ENCODE peak calls at places on chromosome 11, in nine cellular contexts. Q is stimulated activated naive CD4-positive, alpha-beta T cell; G is osteoblast; R is Kasumi-1; B is stimulated activated CD8-positive, alpha-beta memory T cell treated with anti-CD3 and anti-CD28 coated beads, Interleukin-4, amount 100 ng/mL, for 1 hour; Y is RPMI7951; U is activated gamma-delta T cell treated with Interleukin-2 at 50 U/mL for 16 hours; X is AG20443; F is CD4-positive, alpha-beta T cell. E is an unnamed sample.

GRCh38 chr11:46845740-46846509 is at the start of gene CKAP5:
- DNase-seq in Q (peak), G (peak), R (peak), B (peak), Y (peak), U (peak), X (peak), F (peak), E (peak)

GRCh38 chr11:129721685-129722084 is 94.0 kb upstream of the TMEM45B start:
- DNase-seq in Q (no peak), G (no peak), R (no peak), B (no peak), Y (no peak), U (no peak), X (no peak), F (no peak), E (no peak)

GRCh38 chr11:20360650-20361049 is 2.9 kb upstream of the HTATIP2 start:
- DNase-seq in Q (peak), G (peak), R (peak), B (no peak), Y (peak), U (no peak), X (no peak), F (no peak), E (peak)

GRCh38 chr11:45885921-45886721 is 670 bp downstream of the MAPK8IP1 start:
- DNase-seq in Q (no peak), G (peak), R (no peak), B (no peak), Y (no peak), U (no peak), X (no peak), F (no peak), E (no peak)

GRCh38 chr11:12472401-12473065 is 95.2 kb downstream of the PARVA start:
- DNase-seq in Q (no peak), G (no peak), R (no peak), B (no peak), Y (no peak), U (no peak), X (no peak), F (no peak), E (no peak)

GRCh38 chr11:1358286-1358685 is 31.4 kb upstream of the BRSK2 start:
- DNase-seq in Q (no peak), G (no peak), R (no peak), B (no peak), Y (no peak), U (no peak), X (peak), F (no peak), E (no peak)

GRCh38 chr11:56841210-56841810 is 92.8 kb upstream of the OR9G4 start:
- DNase-seq in Q (no peak), G (peak), R (peak), B (no peak), Y (peak), U (no peak), X (peak), F (no peak), E (no peak)

GRCh38 chr11:116062129-116062525 is 557.9 kb upstream of the CADM1 start:
- DNase-seq in Q (no peak), G (no peak), R (no peak), B (no peak), Y (no peak), U (no peak), X (no peak), F (no peak), E (no peak)

GRCh38 chr11:65870307-65870658 is 2.3 kb downstream of the EFEMP2 start:
- DNase-seq in Q (no peak), G (peak), R (no peak), B (no peak), Y (no peak), U (no peak), X (no peak), F (no peak), E (no peak)

GRCh38 chr11:93842461-93842860 is 8.0 kb downstream of the VSTM5 start:
- DNase-seq in Q (no peak), G (peak), R (no peak), B (no peak), Y (peak), U (no peak), X (peak), F (no peak), E (no peak)

GRCh38 chr11:63670738-63671321 is 346 bp downstream of the ATL3 start:
- DNase-seq in Q (no peak), G (peak), R (peak), B (no peak), Y (peak), U (peak), X (peak), F (no peak), E (peak)

GRCh38 chr11:69531071-69531716 is 49.7 kb downstream of the LINC01488 start:
- DNase-seq in Q (no peak), G (no peak), R (no peak), B (no peak), Y (no peak), U (no peak), X (no peak), F (no peak), E (no peak)

GRCh38 chr11:65279713-65280459 is 18.1 kb downstream of the POLA2 start:
- DNase-seq in Q (no peak), G (peak), R (no peak), B (no peak), Y (peak), U (no peak), X (peak), F (no peak), E (no peak)

GRCh38 chr11:78802058-78802633 is 227.5 kb upstream of the NARS2 start:
- DNase-seq in Q (no peak), G (peak), R (no peak), B (no peak), Y (no peak), U (no peak), X (peak), F (no peak), E (no peak)

GRCh38 chr11:35619030-35619753 is 932 bp downstream of the FJX1 start:
- DNase-seq in Q (no peak), G (peak), R (no peak), B (no peak), Y (peak), U (no peak), X (peak), F (no peak), E (no peak)

GRCh38 chr11:128658499-128658898 is 35.4 kb upstream of the FLI1 start:
- DNase-seq in Q (no peak), G (no peak), R (no peak), B (no peak), Y (no peak), U (no peak), X (no peak), F (no peak), E (no peak)

GRCh38 chr11:101741479-101742175 is 157.8 kb upstream of the TRPC6 start:
- DNase-seq in Q (no peak), G (no peak), R (no peak), B (no peak), Y (no peak), U (no peak), X (no peak), F (no peak), E (no peak)

GRCh38 chr11:76802151-76802550 is 19.0 kb downstream of the TSKU start:
- DNase-seq in Q (no peak), G (no peak), R (no peak), B (no peak), Y (no peak), U (no peak), X (no peak), F (no peak), E (no peak)

GRCh38 chr11:76795936-76796441 is 12.8 kb downstream of the TSKU start:
- DNase-seq in Q (no peak), G (no peak), R (no peak), B (no peak), Y (no peak), U (no peak), X (peak), F (no peak), E (no peak)

GRCh38 chr11:11993814-11994213 is 14.6 kb downstream of the DKK3 start:
- DNase-seq in Q (no peak), G (peak), R (no peak), B (no peak), Y (peak), U (no peak), X (peak), F (no peak), E (no peak)

GRCh38 chr11:31106963-31107576 is 262.5 kb downstream of the DCDC1 start:
- DNase-seq in Q (no peak), G (peak), R (peak), B (no peak), Y (peak), U (no peak), X (peak), F (peak), E (peak)

GRCh38 chr11:76835928-76836612 is 24.6 kb upstream of the ACER3 start:
- DNase-seq in Q (no peak), G (no peak), R (peak), B (no peak), Y (peak), U (no peak), X (peak), F (no peak), E (no peak)

GRCh38 chr11:57095896-57096295 is 85.9 kb upstream of the LRRC55 start:
- DNase-seq in Q (no peak), G (no peak), R (no peak), B (no peak), Y (peak), U (no peak), X (no peak), F (no peak), E (no peak)

GRCh38 chr11:128626913-128627665 is 39.7 kb upstream of the ETS1 start:
- DNase-seq in Q (no peak), G (no peak), R (no peak), B (no peak), Y (no peak), U (no peak), X (no peak), F (no peak), E (no peak)

GRCh38 chr11:118771481-118772278 is 19.3 kb downstream of the DDX6 start:
- DNase-seq in Q (no peak), G (no peak), R (peak), B (no peak), Y (no peak), U (no peak), X (no peak), F (no peak), E (no peak)

GRCh38 chr11:101584129-101584515 is 315 bp upstream of the TRPC6 start:
- DNase-seq in Q (no peak), G (no peak), R (no peak), B (no peak), Y (no peak), U (no peak), X (no peak), F (no peak), E (no peak)

GRCh38 chr11:9004310-9004945 is 627 bp upstream of the NRIP3 start:
- DNase-seq in Q (no peak), G (no peak), R (no peak), B (no peak), Y (no peak), U (peak), X (no peak), F (no peak), E (peak)

GRCh38 chr11:122069946-122070345 is 46.1 kb downstream of the BLID start:
- DNase-seq in Q (no peak), G (peak), R (no peak), B (no peak), Y (peak), U (no peak), X (peak), F (no peak), E (no peak)